ENCODE peak calls at places on chromosomes 2 and 18, in four cellular contexts. One of them, this sample, is unnamed.

GRCh38 chr18:42706618-42707017 is 408.9 kb downstream of the RIT2 start:
- DNase-seq in astrocyte of the spinal cord: no peak
- DNase-seq in A549: no peak
- DNase-seq in activated T-helper 1 cell treated with anti-CD3 and anti-CD28 coated beads, Interleukin-12 subunit alpha, Interleukin-12 subunit beta, Interleukin-2, Interleukin-4 antibody, amounts not matched to agents 30 ng/mL and 10 ng/mL and 1 ng/mL, durations not matched to agents 14 hours and 24 hours and 36 hours: no peak
- DNase-seq in this sample: no peak

GRCh38 chr18:36287653-36288052 is 9.9 kb upstream of the FHOD3 start:
- DNase-seq in astrocyte of the spinal cord: no peak
- DNase-seq in A549: no peak
- DNase-seq in activated T-helper 1 cell treated with anti-CD3 and anti-CD28 coated beads, Interleukin-12 subunit alpha, Interleukin-12 subunit beta, Interleukin-2, Interleukin-4 antibody, amounts not matched to agents 30 ng/mL and 10 ng/mL and 1 ng/mL, durations not matched to agents 14 hours and 24 hours and 36 hours: no peak
- DNase-seq in this sample: no peak

GRCh38 chr2:212940816-212941215 is 210.6 kb downstream of the IKZF2 start:
- DNase-seq in astrocyte of the spinal cord: peak
- DNase-seq in A549: no peak
- DNase-seq in activated T-helper 1 cell treated with anti-CD3 and anti-CD28 coated beads, Interleukin-12 subunit alpha, Interleukin-12 subunit beta, Interleukin-2, Interleukin-4 antibody, amounts not matched to agents 30 ng/mL and 10 ng/mL and 1 ng/mL, durations not matched to agents 14 hours and 24 hours and 36 hours: no peak
- DNase-seq in this sample: no peak

GRCh38 chr18:78753240-78753639 is 226.4 kb upstream of the SALL3 start:
- DNase-seq in astrocyte of the spinal cord: no peak
- DNase-seq in A549: no peak
- DNase-seq in activated T-helper 1 cell treated with anti-CD3 and anti-CD28 coated beads, Interleukin-12 subunit alpha, Interleukin-12 subunit beta, Interleukin-2, Interleukin-4 antibody, amounts not matched to agents 30 ng/mL and 10 ng/mL and 1 ng/mL, durations not matched to agents 14 hours and 24 hours and 36 hours: no peak
- DNase-seq in this sample: no peak

GRCh38 chr18:75455249-75456183 is 28.0 kb upstream of the SMIM21 start:
- DNase-seq in astrocyte of the spinal cord: peak
- DNase-seq in A549: no peak
- DNase-seq in activated T-helper 1 cell treated with anti-CD3 and anti-CD28 coated beads, Interleukin-12 subunit alpha, Interleukin-12 subunit beta, Interleukin-2, Interleukin-4 antibody, amounts not matched to agents 30 ng/mL and 10 ng/mL and 1 ng/mL, durations not matched to agents 14 hours and 24 hours and 36 hours: no peak
- DNase-seq in this sample: peak

GRCh38 chr18:63322246-63322645 is 2.7 kb upstream of the BCL2 start:
- DNase-seq in astrocyte of the spinal cord: no peak
- DNase-seq in A549: no peak
- DNase-seq in activated T-helper 1 cell treated with anti-CD3 and anti-CD28 coated beads, Interleukin-12 subunit alpha, Interleukin-12 subunit beta, Interleukin-2, Interleukin-4 antibody, amounts not matched to agents 30 ng/mL and 10 ng/mL and 1 ng/mL, durations not matched to agents 14 hours and 24 hours and 36 hours: no peak
- DNase-seq in this sample: no peak

GRCh38 chr2:86778957-86779356 is 11.8 kb downstream of the CD8A start:
- DNase-seq in astrocyte of the spinal cord: no peak
- DNase-seq in A549: no peak
- DNase-seq in activated T-helper 1 cell treated with anti-CD3 and anti-CD28 coated beads, Interleukin-12 subunit alpha, Interleukin-12 subunit beta, Interleukin-2, Interleukin-4 antibody, amounts not matched to agents 30 ng/mL and 10 ng/mL and 1 ng/mL, durations not matched to agents 14 hours and 24 hours and 36 hours: no peak
- DNase-seq in this sample: no peak

GRCh38 chr2:107570876-107571275 is 255.8 kb upstream of the RGPD4 start:
- DNase-seq in astrocyte of the spinal cord: no peak
- DNase-seq in A549: no peak
- DNase-seq in activated T-helper 1 cell treated with anti-CD3 and anti-CD28 coated beads, Interleukin-12 subunit alpha, Interleukin-12 subunit beta, Interleukin-2, Interleukin-4 antibody, amounts not matched to agents 30 ng/mL and 10 ng/mL and 1 ng/mL, durations not matched to agents 14 hours and 24 hours and 36 hours: no peak
- DNase-seq in this sample: no peak

GRCh38 chr2:193584522-193584938 is 1389.8 kb upstream of the TMEFF2 start:
- DNase-seq in astrocyte of the spinal cord: peak
- DNase-seq in A549: no peak
- DNase-seq in activated T-helper 1 cell treated with anti-CD3 and anti-CD28 coated beads, Interleukin-12 subunit alpha, Interleukin-12 subunit beta, Interleukin-2, Interleukin-4 antibody, amounts not matched to agents 30 ng/mL and 10 ng/mL and 1 ng/mL, durations not matched to agents 14 hours and 24 hours and 36 hours: no peak
- DNase-seq in this sample: no peak